ENCODE peak calls at places on chromosomes 12 and 14, in seven cellular contexts. V is MCF 10A; K is activated CD4-positive, alpha-beta T cell treated with anti-CD3 and anti-CD28 coated beads, Interleukin-2, amount 10 ng/mL, durations not matched to agents 24 days and 14 days; J is activated effector memory CD4-positive, alpha-beta T cell treated with Interleukin-2 at 50 U/mL for 16 hours; M is GM18507; B is heart left ventricle; A is H9. O is an unnamed sample.
A peak's percentile ranks its signal among the peaks of the same experiment; 100 is the strongest.

GRCh38 chr14:78227466-78228077 is 57.4 kb downstream of the NRXN3 start:
- DNase-seq in A (no peak), J (no peak), V (peak; percentile 44), K (no peak), B (no peak), M (no peak), O (peak; percentile 63)

GRCh38 chr12:76030378-76031080 is 1.0 kb downstream of the PHLDA1 start:
- DNase-seq in V (peak; percentile 41), A (no peak), B (peak; percentile 42), K (peak; percentile 91), M (no peak), J (peak; percentile 53), O (peak; percentile 48)

GRCh38 chr14:88824314-88825077 is at the start of gene TTC8:
- DNase-seq in B (peak; percentile 93), J (peak; percentile 71), V (peak; percentile 87), K (peak; percentile 94), M (peak; percentile 80), A (peak; percentile 89), O (peak; percentile 91)

GRCh38 chr12:51318846-51319570 is 5.0 kb downstream of the BIN2 start:
- DNase-seq in K (peak; percentile 87), V (peak; percentile 37), M (no peak), J (peak; percentile 46), A (no peak), B (no peak), O (no peak)

GRCh38 chr14:50544911-50545310 is 12.5 kb upstream of the MAP4K5 start:
- DNase-seq in V (peak; percentile 36), B (no peak), J (no peak), A (no peak), K (no peak), M (no peak), O (no peak)

GRCh38 chr12:111775205-111776193 is 8.8 kb downstream of the ALDH2 start:
- DNase-seq in A (no peak), J (no peak), V (peak; percentile 89), M (no peak), K (no peak), B (peak; percentile 84), O (peak; percentile 83)

GRCh38 chr12:131112016-131112415 is 158.3 kb downstream of the ADGRD1 start:
- DNase-seq in B (peak; percentile 7), J (no peak), M (no peak), V (peak; percentile 59), A (no peak), K (no peak), O (no peak)

GRCh38 chr12:52249041-52249461 is 16.0 kb downstream of the KRT7 start:
- DNase-seq in A (peak; percentile 25), K (no peak), J (no peak), B (no peak), V (peak; percentile 58), M (no peak), O (peak; percentile 76)

GRCh38 chr12:38961044-38961443 is 55.7 kb upstream of the CPNE8 start:
- DNase-seq in M (no peak), K (no peak), V (no peak), J (no peak), B (no peak), A (no peak), O (no peak)

GRCh38 chr12:41361791-41362190 is 173.7 kb downstream of the PDZRN4 start:
- DNase-seq in K (no peak), B (no peak), V (no peak), J (no peak), M (no peak), A (no peak), O (peak; percentile 15)

GRCh38 chr12:48237048-48237630 is 34.0 kb upstream of the OR10AD1 start:
- DNase-seq in A (no peak), M (no peak), K (no peak), B (no peak), V (no peak), J (no peak), O (no peak)

GRCh38 chr12:78210894-78211302 is 380.2 kb downstream of the NAV3 start:
- DNase-seq in K (no peak), M (no peak), J (no peak), A (no peak), B (no peak), V (peak; percentile 88), O (no peak)

GRCh38 chr12:12086331-12086730 is 15.6 kb downstream of the BCL2L14 start:
- DNase-seq in K (no peak), J (no peak), M (no peak), A (peak; percentile 22), B (no peak), V (no peak), O (no peak)

GRCh38 chr12:123396954-123397353 is 13.0 kb downstream of the KMT5A start:
- DNase-seq in V (no peak), J (no peak), K (no peak), M (no peak), B (no peak), A (no peak), O (no peak)

O was measured in Ammon's horn.